ENCODE peak calls at places on chromosomes 16 and 17, in six cellular contexts. T is T-cell; R is colonic mucosa; Y is mucosa of gallbladder; H is CD8-positive, alpha-beta T cell; Q is amygdala. U is an unnamed sample.

GRCh38 chr17:83028851-83029250 is 50.6 kb upstream of the METRNL start:
- DNase-seq in T (no peak), R (no peak), Y (no peak), H (no peak), Q (no peak), U (no peak)

GRCh38 chr16:57479422-57480126 is 6.7 kb downstream of the DOK4 start:
- DNase-seq in T (no peak), R (peak; percentile 91), Y (peak; percentile 67), H (no peak), Q (no peak), U (no peak)

GRCh38 chr16:5884339-5884738 is 786.7 kb upstream of the EEF2KMT start:
- DNase-seq in T (no peak), R (no peak), Y (no peak), H (no peak), Q (no peak), U (no peak)

GRCh38 chr16:1257561-1258217 is 1.8 kb downstream of the TPSD1 start:
- DNase-seq in T (peak; percentile 39), R (no peak), Y (no peak), H (no peak), Q (no peak), U (no peak)

GRCh38 chr17:3943240-3943891 is 20.9 kb downstream of the ATP2A3 start:
- DNase-seq in T (no peak), R (no peak), Y (no peak), H (no peak), Q (no peak), U (no peak)

GRCh38 chr17:29369831-29370735 is 20.1 kb upstream of the TAOK1 start:
- DNase-seq in T (peak; percentile 64), R (peak; percentile 65), Y (peak; percentile 66), H (peak; percentile 50), Q (peak; percentile 11), U (peak; percentile 48)

GRCh38 chr16:58329147-58329546 is 34.3 kb upstream of the PRSS54 start:
- DNase-seq in T (no peak), R (no peak), Y (no peak), H (no peak), Q (no peak), U (no peak)

GRCh38 chr16:72189865-72190371 is 18.0 kb upstream of the PMFBP1 start:
- DNase-seq in T (no peak), R (no peak), Y (no peak), H (no peak), Q (no peak), U (no peak)

GRCh38 chr17:46770439-46770817 is 48.1 kb downstream of the WNT3 start:
- DNase-seq in T (no peak), R (no peak), Y (no peak), H (no peak), Q (no peak), U (no peak)

GRCh38 chr16:14486520-14487303 is 143.3 kb downstream of the PARN start:
- DNase-seq in T (no peak), R (peak; percentile 88), Y (peak; percentile 91), H (no peak), Q (peak; percentile 42), U (no peak)

GRCh38 chr16:48524348-48525200 is 85.4 kb downstream of the N4BP1 start:
- DNase-seq in T (no peak), R (no peak), Y (no peak), H (no peak), Q (no peak), U (no peak)

GRCh38 chr17:20098314-20098713 is 89.2 kb downstream of the SPECC1 start:
- DNase-seq in T (no peak), R (no peak), Y (no peak), H (no peak), Q (no peak), U (no peak)

GRCh38 chr17:43790311-43790940 is 10.2 kb downstream of the CFAP97D1 start:
- DNase-seq in T (no peak), R (no peak), Y (no peak), H (no peak), Q (no peak), U (no peak)

GRCh38 chr16:86396918-86397317 is 113.4 kb upstream of the FOXF1 start:
- DNase-seq in T (no peak), R (peak; percentile 38), Y (no peak), H (no peak), Q (no peak), U (no peak)

GRCh38 chr17:66393038-66393437 is 90.6 kb downstream of the PRKCA start:
- DNase-seq in T (no peak), R (no peak), Y (no peak), H (no peak), Q (no peak), U (no peak)

GRCh38 chr17:50642071-50642721 is 7.5 kb downstream of the ABCC3 start:
- DNase-seq in T (no peak), R (no peak), Y (no peak), H (no peak), Q (no peak), U (no peak)

GRCh38 chr17:9837551-9838471 is 12.1 kb downstream of the GLP2R start:
- DNase-seq in T (no peak), R (no peak), Y (no peak), H (no peak), Q (no peak), U (no peak)

GRCh38 chr16:3131755-3132377 is 3.0 kb upstream of the ZNF213 start:
- DNase-seq in T (peak; percentile 37), R (peak; percentile 44), Y (no peak), H (peak; percentile 39), Q (no peak), U (no peak)

GRCh38 chr16:4803479-4804243 is 1.2 kb upstream of the ROGDI start:
- DNase-seq in T (no peak), R (no peak), Y (no peak), H (no peak), Q (no peak), U (no peak)

GRCh38 chr17:81635431-81635830 is 1.5 kb downstream of the NPLOC4 start:
- DNase-seq in T (no peak), R (no peak), Y (no peak), H (no peak), Q (no peak), U (no peak)

GRCh38 chr16:71453051-71453450 is 9.0 kb downstream of the ZNF23 start:
- DNase-seq in T (no peak), R (no peak), Y (no peak), H (no peak), Q (no peak), U (no peak)

GRCh38 chr16:67982011-67982696 is 1.9 kb upstream of the DPEP3 start:
- DNase-seq in T (no peak), R (no peak), Y (no peak), H (no peak), Q (no peak), U (no peak)

GRCh38 chr17:79038545-79039135 is 14.7 kb downstream of the C1QTNF1 start:
- DNase-seq in T (no peak), R (no peak), Y (no peak), H (no peak), Q (no peak), U (no peak)

GRCh38 chr17:3689262-3690093 is 6.5 kb downstream of the P2RX5 start:
- DNase-seq in T (no peak), R (no peak), Y (no peak), H (no peak), Q (no peak), U (no peak)

GRCh38 chr16:85202631-85203461 is 90.6 kb upstream of the CIBAR2 start:
- DNase-seq in T (no peak), R (peak; percentile 53), Y (peak; percentile 79), H (no peak), Q (no peak), U (no peak)

GRCh38 chr16:3035972-3036725 is 595 bp downstream of the BICDL2 start:
- DNase-seq in T (no peak), R (peak; percentile 67), Y (no peak), H (no peak), Q (no peak), U (no peak)

GRCh38 chr17:5592382-5592781 is 8.1 kb upstream of the NLRP1 start:
- DNase-seq in T (no peak), R (no peak), Y (no peak), H (no peak), Q (no peak), U (peak; percentile 23)

GRCh38 chr17:14845562-14846335 is 419.4 kb downstream of the PMP22 start:
- DNase-seq in T (no peak), R (no peak), Y (no peak), H (no peak), Q (no peak), U (no peak)

GRCh38 chr17:50185724-50186545 is 15.5 kb downstream of the COL1A1 start:
- DNase-seq in T (no peak), R (no peak), Y (no peak), H (no peak), Q (no peak), U (no peak)

GRCh38 chr16:54817432-54817831 is 113.2 kb upstream of the IRX5 start:
- DNase-seq in T (no peak), R (no peak), Y (no peak), H (no peak), Q (no peak), U (no peak)

GRCh38 chr16:24900230-24900629 is 54.5 kb downstream of the SLC5A11 start:
- DNase-seq in T (no peak), R (no peak), Y (no peak), H (no peak), Q (no peak), U (no peak)

GRCh38 chr17:9900744-9901143 is 4.3 kb downstream of the RCVRN start:
- DNase-seq in T (no peak), R (no peak), Y (no peak), H (no peak), Q (no peak), U (no peak)

GRCh38 chr16:75202069-75202590 is 4.8 kb downstream of the CTRB2 start:
- DNase-seq in T (no peak), R (no peak), Y (no peak), H (no peak), Q (no peak), U (no peak)

GRCh38 chr16:47886631-47887415 is 269.0 kb downstream of the ABCC12 start:
- DNase-seq in T (no peak), R (no peak), Y (no peak), H (no peak), Q (no peak), U (peak; percentile 15)

GRCh38 chr17:78338860-78339259 is 21.0 kb downstream of the SOCS3 start:
- DNase-seq in T (no peak), R (peak; percentile 76), Y (peak; percentile 81), H (no peak), Q (no peak), U (no peak)

GRCh38 chr17:13885953-13886889 is 183.1 kb upstream of the COX10 start:
- DNase-seq in T (no peak), R (no peak), Y (no peak), H (no peak), Q (no peak), U (no peak)

U was measured in NCI-H1417 treated with DMSO at 0.1 percent for 48 hours.